ENCODE peak calls at places on chromosomes 11 and 22, in seven cellular contexts. S is right atrium auricular region, I is NCI-H1436, R is WTC11, J is KG1, M is M059J, E is heart left ventricle. Y is an unnamed sample.

GRCh38 chr11:1766719-1767398 is 3.1 kb upstream of the CTSD start:
- DNase-seq in S (no peak), I (no peak), R (no peak), J (no peak), M (no peak), E (peak; percentile 3), Y (no peak)

GRCh38 chr11:7457211-7457610 is 28.1 kb upstream of the OLFML1 start:
- DNase-seq in S (no peak), I (no peak), R (no peak), J (no peak), M (peak; percentile 92), E (no peak), Y (peak; percentile 56)

GRCh38 chr11:33859306-33859705 is 32.6 kb downstream of the LMO2 start:
- DNase-seq in S (no peak), I (no peak), R (no peak), J (no peak), M (no peak), E (no peak), Y (no peak)

GRCh38 chr11:131629925-131630324 is 259.5 kb downstream of the NTM start:
- DNase-seq in S (peak; percentile 11), I (no peak), R (no peak), J (no peak), M (no peak), E (no peak), Y (no peak)

GRCh38 chr11:84215671-84216070 is 929.5 kb upstream of the CCDC90B start:
- DNase-seq in S (no peak), I (no peak), R (no peak), J (no peak), M (no peak), E (no peak), Y (peak; percentile 5)

GRCh38 chr11:266676-267439 is 11.3 kb upstream of the NLRP6 start:
- DNase-seq in S (no peak), I (no peak), R (no peak), J (no peak), M (no peak), E (no peak), Y (no peak)

GRCh38 chr11:34192481-34193401 is 87.3 kb downstream of the NAT10 start:
- DNase-seq in S (peak; percentile 83), I (no peak), R (no peak), J (no peak), M (peak; percentile 98), E (peak; percentile 43), Y (peak; percentile 97)

GRCh38 chr22:48578138-48579034 is 1249.3 kb downstream of the BRD1 start:
- DNase-seq in S (no peak), I (no peak), R (no peak), J (no peak), M (no peak), E (no peak), Y (no peak)

GRCh38 chr22:39405346-39406085 is 5.9 kb downstream of the TAB1 start:
- DNase-seq in S (no peak), I (no peak), R (no peak), J (no peak), M (no peak), E (peak; percentile 26), Y (peak; percentile 68)

GRCh38 chr11:64727131-64727530 is 4.1 kb upstream of the NRXN2 start:
- DNase-seq in S (no peak), I (no peak), R (no peak), J (no peak), M (no peak), E (no peak), Y (no peak)

GRCh38 chr11:83480811-83481210 is 194.6 kb upstream of the CCDC90B start:
- DNase-seq in S (no peak), I (no peak), R (no peak), J (no peak), M (no peak), E (no peak), Y (no peak)

GRCh38 chr22:31155425-31155824 is 4.6 kb upstream of the RNF185 start:
- DNase-seq in S (no peak), I (no peak), R (no peak), J (no peak), M (peak; percentile 36), E (no peak), Y (peak; percentile 74)

GRCh38 chr11:47400813-47401279 is 7.5 kb upstream of the SLC39A13 start:
- DNase-seq in S (no peak), I (no peak), R (no peak), J (no peak), M (no peak), E (no peak), Y (no peak)

GRCh38 chr11:73270855-73271477 is 1.2 kb upstream of the P2RY6 start:
- DNase-seq in S (peak; percentile 26), I (no peak), R (no peak), J (no peak), M (no peak), E (no peak), Y (no peak)

GRCh38 chr22:40240160-40240559 is 62.4 kb downstream of the TNRC6B start:
- DNase-seq in S (no peak), I (no peak), R (no peak), J (no peak), M (no peak), E (no peak), Y (no peak)

GRCh38 chr11:130522284-130522961 is 74.0 kb downstream of the ADAMTS15 start:
- DNase-seq in S (peak; percentile 96), I (no peak), R (peak; percentile 68), J (no peak), M (peak; percentile 93), E (peak; percentile 93), Y (peak; percentile 96)

GRCh38 chr11:57275582-57275981 is 38.5 kb upstream of the APLNR start:
- DNase-seq in S (no peak), I (no peak), R (no peak), J (no peak), M (no peak), E (peak; percentile 61), Y (peak; percentile 38)

GRCh38 chr11:14537134-14537599 is 17.0 kb upstream of the PSMA1 start:
- DNase-seq in S (no peak), I (peak; percentile 21), R (no peak), J (peak; percentile 53), M (peak; percentile 23), E (no peak), Y (peak; percentile 55)

GRCh38 chr11:13366266-13367026 is 88.9 kb downstream of the BMAL1 start:
- DNase-seq in S (no peak), I (no peak), R (no peak), J (no peak), M (no peak), E (no peak), Y (no peak)

GRCh38 chr11:85776951-85777602 is 33.9 kb downstream of the SYTL2 start:
- DNase-seq in S (no peak), I (no peak), R (no peak), J (no peak), M (no peak), E (no peak), Y (no peak)

GRCh38 chr11:115420524-115420923 is 83.7 kb downstream of the CADM1 start:
- DNase-seq in S (no peak), I (no peak), R (no peak), J (no peak), M (no peak), E (no peak), Y (no peak)

GRCh38 chr22:20750461-20751184 is 23.3 kb upstream of the SERPIND1 start:
- DNase-seq in S (peak; percentile 69), I (no peak), R (no peak), J (no peak), M (peak; percentile 76), E (peak; percentile 54), Y (peak; percentile 73)

GRCh38 chr22:39932918-39933649 is 27.1 kb upstream of the TMA7B start:
- DNase-seq in S (no peak), I (peak; percentile 14), R (peak; percentile 89), J (no peak), M (peak; percentile 9), E (no peak), Y (peak; percentile 7)

GRCh38 chr22:35589071-35589735 is 27.9 kb downstream of the MB start:
- DNase-seq in S (peak; percentile 74), I (no peak), R (no peak), J (no peak), M (peak; percentile 99), E (no peak), Y (peak; percentile 83)

GRCh38 chr11:66386171-66387069 is 14.9 kb upstream of the SLC29A2 start:
- DNase-seq in S (peak; percentile 95), I (peak; percentile 73), R (peak; percentile 95), J (peak; percentile 85), M (peak; percentile 79), E (peak; percentile 68), Y (peak; percentile 90)

GRCh38 chr22:46178755-46179505 is 28.6 kb downstream of the PPARA start:
- DNase-seq in S (no peak), I (no peak), R (no peak), J (no peak), M (no peak), E (no peak), Y (no peak)

GRCh38 chr22:37758698-37759097 is 49.0 kb upstream of the GCAT start:
- DNase-seq in S (no peak), I (no peak), R (no peak), J (no peak), M (no peak), E (no peak), Y (no peak)

Y was measured in fibroblast of the aortic adventitia.